ENCODE peak calls at places on chromosomes 6 and 20, in five cellular contexts. One of them, this sample, is unnamed.

GRCh38 chr20:10504893-10505292 is 69.8 kb downstream of the SLX4IP start:
- DNase-seq in HepG2: no peak
- DNase-seq in K562: no peak
- DNase-seq in HCT116: no peak
- DNase-seq in GM12878: no peak
- DNase-seq in this sample: no peak

GRCh38 chr20:43751167-43752050 is 24.6 kb upstream of the GTSF1L start:
- DNase-seq in HepG2: no peak
- DNase-seq in HCT116: no peak
- DNase-seq in GM12878: peak; percentile 99
- DNase-seq in K562: no peak
- DNase-seq in this sample: no peak

GRCh38 chr20:6104493-6105188 is 18.2 kb downstream of the FERMT1 start:
- DNase-seq in K562: no peak
- DNase-seq in HepG2: no peak
- DNase-seq in HCT116: no peak
- DNase-seq in GM12878: no peak
- DNase-seq in this sample: no peak

GRCh38 chr6:82954351-82954750 is 111.3 kb downstream of the UBE3D start:
- DNase-seq in K562: no peak
- DNase-seq in GM12878: no peak
- DNase-seq in HepG2: no peak
- DNase-seq in HCT116: no peak
- DNase-seq in this sample: no peak

GRCh38 chr20:48667889-48668413 is 159.8 kb downstream of the PREX1 start:
- DNase-seq in GM12878: no peak
- DNase-seq in HCT116: no peak
- DNase-seq in K562: no peak
- DNase-seq in HepG2: peak; percentile 46
- DNase-seq in this sample: no peak

GRCh38 chr20:9912290-9912689 is 73.4 kb upstream of the PAK5 start:
- DNase-seq in HCT116: no peak
- DNase-seq in HepG2: no peak
- DNase-seq in K562: no peak
- DNase-seq in GM12878: no peak
- DNase-seq in this sample: no peak

GRCh38 chr6:111809264-111809663 is 64.0 kb downstream of the FYN start:
- DNase-seq in HCT116: no peak
- DNase-seq in HepG2: no peak
- DNase-seq in GM12878: no peak
- DNase-seq in K562: no peak
- DNase-seq in this sample: no peak

GRCh38 chr6:15754035-15754705 is 91.3 kb upstream of the DTNBP1 start:
- DNase-seq in K562: peak; percentile 42
- DNase-seq in HCT116: no peak
- DNase-seq in HepG2: no peak
- DNase-seq in GM12878: no peak
- DNase-seq in this sample: peak; percentile 25

GRCh38 chr20:33602826-33603590 is 59.1 kb upstream of the C20orf144 start:
- DNase-seq in HepG2: peak; percentile 76
- DNase-seq in K562: no peak
- DNase-seq in GM12878: peak; percentile 34
- DNase-seq in HCT116: no peak
- DNase-seq in this sample: no peak

GRCh38 chr6:73884540-73884939 is 188.5 kb downstream of the CD109 start:
- DNase-seq in GM12878: no peak
- DNase-seq in K562: no peak
- DNase-seq in HCT116: no peak
- DNase-seq in HepG2: no peak
- DNase-seq in this sample: no peak

GRCh38 chr20:48459729-48460395 is 367.9 kb downstream of the PREX1 start:
- DNase-seq in HepG2: no peak
- DNase-seq in K562: no peak
- DNase-seq in GM12878: no peak
- DNase-seq in HCT116: no peak
- DNase-seq in this sample: no peak

GRCh38 chr6:97563529-97563928 is 280.5 kb upstream of the MMS22L start:
- DNase-seq in HCT116: no peak
- DNase-seq in K562: no peak
- DNase-seq in HepG2: no peak
- DNase-seq in GM12878: no peak
- DNase-seq in this sample: no peak

GRCh38 chr6:159106627-159107241 is 61.9 kb upstream of the TAGAP start:
- DNase-seq in K562: peak; percentile 75
- DNase-seq in GM12878: peak; percentile 92
- DNase-seq in HCT116: peak; percentile 70
- DNase-seq in HepG2: peak; percentile 33
- DNase-seq in this sample: no peak

GRCh38 chr20:32470025-32470861 is 112.1 kb downstream of the ASXL1 start:
- DNase-seq in K562: peak; percentile 57
- DNase-seq in HCT116: peak; percentile 16
- DNase-seq in HepG2: peak; percentile 71
- DNase-seq in GM12878: no peak
- DNase-seq in this sample: peak; percentile 75

GRCh38 chr6:130365166-130366010 is 429 bp upstream of the TMEM200A start:
- DNase-seq in GM12878: no peak
- DNase-seq in K562: peak; percentile 51
- DNase-seq in HCT116: peak; percentile 39
- DNase-seq in HepG2: peak; percentile 40
- DNase-seq in this sample: peak; percentile 84

GRCh38 chr20:36181934-36182603 is 27.5 kb downstream of the EPB41L1 start:
- DNase-seq in HepG2: peak; percentile 78
- DNase-seq in K562: peak; percentile 60
- DNase-seq in GM12878: no peak
- DNase-seq in HCT116: no peak
- DNase-seq in this sample: no peak

DNA sequence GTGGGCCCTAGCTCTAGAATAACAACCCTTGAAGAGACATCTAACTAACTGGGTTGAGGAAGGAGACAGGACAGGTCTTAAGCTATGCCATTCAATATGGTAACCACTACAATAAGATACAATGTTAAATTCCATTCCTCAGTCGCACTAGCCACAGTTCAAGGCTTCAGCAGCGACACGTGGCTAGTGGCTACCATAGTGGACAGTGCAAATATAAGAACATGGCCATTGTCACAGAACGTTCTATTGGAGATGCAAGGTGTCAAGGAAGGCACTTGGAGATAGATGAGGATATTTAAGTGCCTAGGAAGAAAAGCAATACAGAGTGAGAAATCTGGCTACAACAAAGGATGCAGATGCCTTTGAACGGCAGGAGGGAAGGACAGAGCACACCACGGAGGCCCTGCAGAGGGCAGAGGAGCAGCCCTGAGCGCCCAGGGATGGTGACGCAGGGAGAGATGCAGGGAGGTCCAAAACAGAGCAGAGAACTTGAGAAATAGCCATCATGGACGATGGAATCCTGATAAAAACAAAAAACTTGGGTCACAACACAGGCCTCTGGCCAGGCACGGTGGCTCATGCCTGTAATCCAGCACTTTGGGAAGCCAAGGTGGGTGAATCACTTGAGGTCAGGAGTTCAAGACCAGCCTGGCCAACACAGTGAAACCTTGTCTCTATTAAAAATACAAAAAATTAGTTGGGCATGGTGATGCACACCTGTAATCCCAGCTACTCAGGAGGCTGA is 140.7 kb downstream of the ZMYND8 start:
- DNase-seq in GM12878: no peak
- DNase-seq in HepG2: no peak
- DNase-seq in HCT116: no peak
- DNase-seq in K562: no peak
- DNase-seq in this sample: no peak
- TF ChIP-seq ZBTB33 in GM12878: no peak
- TF ChIP-seq ZBTB33 in HepG2: no peak
- TF ChIP-seq ZBTB33 in HCT116: no peak
- TF ChIP-seq ZBTB33 in K562: no peak
- TF ChIP-seq ZBTB33 in this sample: no peak

DNA sequence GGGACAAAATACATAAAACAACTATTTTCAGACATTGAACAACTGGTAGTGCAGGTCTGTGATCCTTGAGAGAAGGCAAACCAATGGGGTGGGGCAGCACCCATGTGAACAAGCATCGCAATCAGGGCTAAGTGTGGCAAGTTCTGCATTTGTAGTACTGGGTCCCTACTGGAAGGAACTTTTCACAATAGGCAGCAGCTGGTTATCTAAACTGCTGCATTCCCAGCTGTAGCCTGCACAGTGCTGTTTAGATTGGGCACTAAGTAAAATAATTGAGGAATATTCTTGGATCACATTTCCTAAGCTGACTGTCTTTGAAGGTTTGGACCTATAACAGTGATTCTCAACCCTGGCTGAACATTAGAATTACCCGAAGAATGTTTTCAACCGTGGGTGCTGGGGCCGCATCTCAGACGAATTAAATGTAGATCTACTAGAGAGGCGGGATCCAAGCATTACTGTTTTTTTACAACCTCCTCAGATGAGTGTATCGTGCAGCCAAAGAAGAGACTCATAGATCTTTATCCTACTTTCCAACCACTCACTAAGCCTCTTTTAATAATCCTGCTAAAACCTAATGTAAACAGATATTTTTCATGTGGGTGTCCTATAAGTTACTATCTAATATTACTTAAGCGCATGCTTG is 12.4 kb upstream of the MAP3K4 start:
- DNase-seq in HCT116: no peak
- DNase-seq in GM12878: no peak
- DNase-seq in K562: no peak
- DNase-seq in HepG2: no peak
- DNase-seq in this sample: no peak
- H3K27ac ChIP-seq in HCT116: no peak overlapping the region
- H3K27ac ChIP-seq in GM12878: no peak overlapping the region
- H3K27ac ChIP-seq in K562: no peak overlapping the region
- H3K27ac ChIP-seq in HepG2: no peak overlapping the region
- H3K27ac ChIP-seq in this sample: no peak overlapping the region

GRCh38 chr20:46229478-46229877 is 78.8 kb downstream of the CDH22 start:
- DNase-seq in HCT116: no peak
- DNase-seq in HepG2: no peak
- DNase-seq in K562: no peak
- DNase-seq in GM12878: no peak
- DNase-seq in this sample: no peak

GRCh38 chr20:46228671-46229070 is 79.6 kb downstream of the CDH22 start:
- DNase-seq in GM12878: no peak
- DNase-seq in K562: no peak
- DNase-seq in HepG2: no peak
- DNase-seq in HCT116: no peak
- DNase-seq in this sample: no peak

GRCh38 chr20:46232575-46232974 is 75.7 kb downstream of the CDH22 start:
- DNase-seq in GM12878: no peak
- DNase-seq in K562: no peak
- DNase-seq in HCT116: no peak
- DNase-seq in HepG2: no peak
- DNase-seq in this sample: peak; percentile 68

GRCh38 chr20:46227275-46227767 is 81.0 kb downstream of the CDH22 start:
- DNase-seq in HCT116: no peak
- DNase-seq in GM12878: no peak
- DNase-seq in HepG2: no peak
- DNase-seq in K562: no peak
- DNase-seq in this sample: no peak

DNA sequence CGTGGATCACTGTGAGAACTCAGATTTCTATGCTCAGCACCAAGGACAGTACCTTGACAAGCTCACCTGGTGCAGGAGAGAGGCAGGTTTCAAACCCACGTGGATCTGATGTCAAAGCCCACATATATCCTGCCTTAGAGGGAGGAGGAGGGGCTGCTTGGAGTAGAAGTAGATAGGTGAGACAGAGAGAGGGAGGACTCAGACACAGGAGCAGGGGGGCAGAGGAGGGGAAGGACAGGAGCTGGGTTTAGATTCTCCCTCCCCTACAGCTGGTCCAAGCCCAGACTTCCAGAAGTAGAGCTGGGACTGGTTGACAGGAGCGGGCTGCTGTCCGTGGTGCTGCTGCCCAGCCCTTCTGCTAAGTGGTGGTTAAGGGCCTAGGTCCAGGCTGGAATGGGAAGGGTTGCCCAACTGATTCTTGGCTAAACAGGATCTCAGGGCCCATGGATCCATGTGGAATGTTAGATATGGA is 77.5 kb downstream of the CDH22 start:
- DNase-seq in HepG2: peak; percentile 25
- DNase-seq in HCT116: no peak
- DNase-seq in GM12878: no peak
- DNase-seq in K562: peak; percentile 45
- DNase-seq in this sample: no peak
- TF ChIP-seq JUND in HepG2: no peak
- TF ChIP-seq JUND in HCT116: no peak
- TF ChIP-seq JUND in GM12878: no peak
- TF ChIP-seq JUND in K562: peak; percentile 26
- TF ChIP-seq JUND in this sample: no peak

GRCh38 chr20:18840248-18840645 is 26.7 kb downstream of the SCP2D1 start:
- DNase-seq in HepG2: no peak
- DNase-seq in GM12878: no peak
- DNase-seq in K562: no peak
- DNase-seq in HCT116: no peak
- DNase-seq in this sample: no peak

GRCh38 chr20:18835850-18836249 is 22.3 kb downstream of the SCP2D1 start:
- DNase-seq in GM12878: no peak
- DNase-seq in HCT116: no peak
- DNase-seq in HepG2: no peak
- DNase-seq in K562: no peak
- DNase-seq in this sample: no peak

GRCh38 chr20:18837710-18838109 is 24.1 kb downstream of the SCP2D1 start:
- DNase-seq in HepG2: no peak
- DNase-seq in GM12878: no peak
- DNase-seq in HCT116: no peak
- DNase-seq in K562: no peak
- DNase-seq in this sample: no peak

GRCh38 chr20:18839507-18840247 is 26.1 kb downstream of the SCP2D1 start:
- DNase-seq in GM12878: no peak
- DNase-seq in HCT116: no peak
- DNase-seq in HepG2: no peak
- DNase-seq in K562: no peak
- DNase-seq in this sample: no peak
- TF ChIP-seq ZBTB33 in GM12878: no peak
- TF ChIP-seq ZBTB33 in HCT116: no peak
- TF ChIP-seq ZBTB33 in HepG2: no peak
- TF ChIP-seq ZBTB33 in K562: no peak
- TF ChIP-seq ZBTB33 in this sample: no peak

DNA sequence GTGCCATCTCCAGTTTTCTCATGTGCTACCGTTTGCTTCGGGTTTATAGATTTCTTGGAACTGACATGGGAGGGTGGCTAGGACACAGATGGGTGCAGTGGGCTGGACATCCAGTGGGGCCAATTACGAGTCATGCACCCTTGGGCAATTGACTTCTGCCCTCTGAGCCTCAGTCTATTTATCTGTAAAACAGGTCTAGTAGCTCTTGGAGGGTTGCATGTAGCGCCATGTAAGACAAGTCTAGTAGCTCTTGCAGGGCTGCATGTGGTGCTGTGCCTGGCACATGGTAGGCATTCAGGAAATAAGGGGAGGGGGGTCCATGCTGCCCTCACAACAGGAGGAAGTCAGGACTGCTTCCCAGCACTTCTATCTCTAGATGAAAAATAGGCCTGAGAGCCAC is 15.3 kb downstream of the PMEPA1 start:
- DNase-seq in K562: no peak
- DNase-seq in HCT116: no peak
- DNase-seq in HepG2: no peak
- DNase-seq in GM12878: no peak
- DNase-seq in this sample: no peak
- H3K27ac ChIP-seq in K562: no peak overlapping the region
- H3K27ac ChIP-seq in HCT116: no peak overlapping the region
- H3K27ac ChIP-seq in HepG2: no peak overlapping the region
- H3K27ac ChIP-seq in GM12878: no peak overlapping the region
- H3K27ac ChIP-seq in this sample: no peak overlapping the region

This sample was measured in SK-N-SH.